ENCODE peak calls at places on chromosomes 2 and 18, in seven cellular contexts. F, H, G, N, E, R and A are unnamed samples.

GRCh38 chr2:38702413-38702812 is 36.5 kb downstream of the GALM start:
- DNase-seq in H (no peak), G (no peak), F (peak), N (no peak), E (peak), R (no peak), A (peak)

GRCh38 chr2:216666461-216667233 is 28.7 kb downstream of the IGFBP5 start:
- DNase-seq in F (peak), E (peak), G (peak), R (peak), H (peak), N (peak), A (no peak)

GRCh38 chr2:99648115-99648850 is 158.5 kb upstream of the REV1 start:
- DNase-seq in F (no peak), H (no peak), N (no peak), R (no peak), G (no peak), E (peak), A (peak)

GRCh38 chr2:132009177-132009873 is 152.4 kb downstream of the ANKRD30BL start:
- DNase-seq in E (no peak), H (no peak), F (no peak), N (no peak), G (no peak), R (no peak), A (no peak)

GRCh38 chr2:30752811-30753210 is 54.4 kb downstream of the CAPN13 start:
- DNase-seq in F (no peak), E (no peak), G (no peak), R (no peak), N (no peak), H (no peak), A (no peak)

GRCh38 chr2:103002954-103003353 is 241.1 kb downstream of the TMEM182 start:
- DNase-seq in F (no peak), E (no peak), H (no peak), N (no peak), R (no peak), G (no peak), A (no peak)

GRCh38 chr2:38323623-38324022 is 53.5 kb downstream of the ATL2 start:
- DNase-seq in N (peak), G (no peak), R (no peak), F (no peak), H (no peak), E (no peak), A (no peak)

GRCh38 chr2:174668075-174668474 is 70.5 kb upstream of the WIPF1 start:
- DNase-seq in H (no peak), G (no peak), F (no peak), R (no peak), E (no peak), N (no peak), A (no peak)

GRCh38 chr2:119158563-119159347 is at the start of gene C1QL2:
- DNase-seq in E (no peak), R (no peak), N (peak), F (no peak), H (peak), G (no peak), A (no peak)
- TF ChIP-seq CTCF in E (no peak), R (no peak), N (no peak), F (no peak), H (peak), G (no peak), A (no peak)

GRCh38 chr18:77763530-77763929 is 513.9 kb downstream of the GALR1 start:
- DNase-seq in H (peak), R (no peak), E (no peak), G (no peak), N (no peak), F (no peak), A (no peak)

GRCh38 chr18:77766421-77766820 is 516.8 kb downstream of the GALR1 start:
- DNase-seq in G (no peak), H (no peak), E (no peak), F (no peak), N (no peak), R (no peak), A (no peak)

GRCh38 chr18:77761332-77761731 is 511.7 kb downstream of the GALR1 start:
- DNase-seq in N (no peak), E (no peak), H (no peak), F (no peak), R (no peak), G (no peak), A (no peak)

GRCh38 chr18:77762632-77763031 is 513.0 kb downstream of the GALR1 start:
- DNase-seq in R (no peak), G (no peak), E (no peak), H (peak), N (no peak), F (no peak), A (no peak)

DNA sequence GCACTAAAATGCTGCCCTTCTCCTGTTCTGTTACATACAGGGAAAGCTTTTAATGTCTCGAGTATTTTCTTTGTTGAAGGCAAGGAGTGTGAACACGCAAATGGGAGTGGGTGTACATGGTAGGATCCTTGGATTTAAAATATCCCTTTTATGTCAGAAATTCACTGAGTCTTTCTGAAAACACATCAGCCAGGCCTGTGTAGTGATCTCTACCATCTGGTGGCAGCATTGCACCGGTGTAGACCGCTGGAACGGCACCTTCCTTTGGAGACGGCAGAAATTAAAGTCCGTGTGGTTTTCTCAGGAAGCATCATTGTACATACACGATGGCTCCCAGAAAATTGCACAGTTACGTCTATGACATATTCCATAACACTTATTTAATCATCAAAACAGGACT is 515.8 kb downstream of the GALR1 start:
- DNase-seq in H (peak), G (no peak), F (no peak), E (no peak), R (no peak), N (peak), A (no peak)
- TF ChIP-seq CTCF in H (peak), G (peak), F (no peak), E (peak), R (no peak), N (peak), A (no peak)

GRCh38 chr18:11761553-11761952 is 72.5 kb downstream of the GNAL start:
- DNase-seq in G (peak), N (no peak), E (no peak), F (no peak), R (no peak), H (peak), A (no peak)
- TF ChIP-seq CTCF in G (peak), N (peak), E (no peak), F (peak), R (peak), H (peak), A (no peak)

GRCh38 chr18:35387367-35387685 is 10.2 kb upstream of the ZNF396 start:
- DNase-seq in R (no peak), F (peak), N (no peak), H (no peak), G (no peak), E (peak), A (no peak)

GRCh38 chr18:35383136-35383535 is 6.0 kb upstream of the ZNF396 start:
- DNase-seq in N (no peak), H (no peak), R (no peak), G (no peak), E (no peak), F (no peak), A (no peak)

GRCh38 chr18:35390956-35391695 is 14.0 kb upstream of the ZNF396 start:
- DNase-seq in R (no peak), G (no peak), H (no peak), E (peak), F (no peak), N (no peak), A (no peak)

GRCh38 chr18:35389095-35389618 is 12.0 kb upstream of the ZNF396 start:
- DNase-seq in R (no peak), N (no peak), G (no peak), H (no peak), E (peak), F (peak), A (peak)

GRCh38 chr18:35386600-35387366 is 9.6 kb upstream of the ZNF396 start:
- DNase-seq in N (peak), G (peak), F (peak), H (peak), E (peak), R (peak), A (peak)
- TF ChIP-seq CTCF in N (peak), G (peak), F (peak), H (peak), E (peak), R (peak), A (peak)

GRCh38 chr18:49041677-49042570 is 91.2 kb upstream of the SMAD7 start:
- DNase-seq in N (no peak), F (peak), E (peak), R (peak), H (peak), G (peak), A (peak)
- TF ChIP-seq CTCF in N (peak), F (peak), E (peak), R (peak), H (peak), G (peak), A (peak)

GRCh38 chr18:6414118-6414722 is 491 bp downstream of the L3MBTL4 start:
- DNase-seq in E (no peak), R (peak), G (peak), N (peak), H (peak), F (no peak), A (no peak)
- TF ChIP-seq CTCF in E (no peak), R (no peak), G (peak), N (no peak), H (peak), F (no peak), A (no peak)

DNA sequence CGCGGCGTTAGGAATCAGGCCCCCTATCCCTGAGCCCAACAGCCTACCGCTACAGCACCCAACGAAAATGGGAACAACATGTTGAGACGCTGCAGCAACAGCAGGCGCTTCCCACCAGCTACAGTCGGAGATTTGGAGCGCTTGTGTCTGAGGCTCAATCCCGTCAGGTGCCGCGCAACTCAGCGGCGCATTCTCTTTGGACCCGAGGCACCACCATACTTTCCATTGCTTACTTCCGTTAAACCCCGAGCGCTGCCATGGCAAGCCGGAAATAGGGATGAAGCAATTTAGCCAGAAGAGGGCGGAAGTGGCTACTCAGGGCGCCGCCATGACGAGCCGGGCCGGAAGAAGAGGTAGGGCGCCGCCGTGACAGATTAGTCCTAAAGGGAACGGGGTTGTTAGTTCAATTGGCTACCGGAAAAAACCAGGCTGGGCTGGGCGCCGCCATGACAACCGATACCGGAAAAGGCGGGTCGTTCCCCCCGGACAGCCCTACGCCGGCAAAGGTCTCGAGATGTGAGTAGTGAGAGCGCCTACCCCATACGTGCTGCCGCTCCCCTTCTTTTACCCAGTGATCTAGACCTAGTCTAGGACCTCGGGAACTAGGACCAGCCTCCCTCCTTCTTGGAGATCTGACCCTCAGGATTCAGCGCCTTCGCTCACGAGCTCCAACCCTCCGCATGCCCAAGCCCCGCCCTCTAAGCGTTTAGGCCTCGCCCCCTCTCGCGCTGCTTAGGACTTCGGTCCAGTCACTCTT is at the start of gene CHCHD5:
- DNase-seq in H (peak), R (peak), F (peak), G (peak), N (peak), E (peak), A (peak)
- TF ChIP-seq CTCF in H (peak), R (no peak), F (no peak), G (no peak), N (no peak), E (no peak), A (no peak)

DNA sequence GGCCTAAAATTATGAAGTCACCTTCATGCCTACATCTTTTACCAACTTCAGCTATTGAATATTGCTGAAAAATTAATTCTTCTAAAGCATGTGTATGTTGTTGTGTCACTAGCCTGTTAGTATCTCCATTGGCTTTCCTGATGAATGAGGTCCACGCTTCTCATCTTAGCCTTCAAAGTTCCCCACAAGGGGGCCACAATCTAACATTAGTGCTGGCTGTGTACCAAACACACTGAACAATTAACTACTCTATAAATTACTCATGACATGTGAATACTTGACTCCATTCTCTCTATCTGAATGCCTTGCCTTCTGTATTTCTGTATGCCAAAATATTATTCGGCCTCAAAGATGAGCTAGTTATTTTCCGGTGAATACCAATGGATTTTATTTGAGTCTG is 208.7 kb upstream of the COL3A1 start:
- DNase-seq in H (peak), N (peak), F (peak), E (no peak), R (peak), G (peak), A (no peak)
- TF ChIP-seq CTCF in H (peak), N (peak), F (peak), E (peak), R (no peak), G (peak), A (peak)

DNA sequence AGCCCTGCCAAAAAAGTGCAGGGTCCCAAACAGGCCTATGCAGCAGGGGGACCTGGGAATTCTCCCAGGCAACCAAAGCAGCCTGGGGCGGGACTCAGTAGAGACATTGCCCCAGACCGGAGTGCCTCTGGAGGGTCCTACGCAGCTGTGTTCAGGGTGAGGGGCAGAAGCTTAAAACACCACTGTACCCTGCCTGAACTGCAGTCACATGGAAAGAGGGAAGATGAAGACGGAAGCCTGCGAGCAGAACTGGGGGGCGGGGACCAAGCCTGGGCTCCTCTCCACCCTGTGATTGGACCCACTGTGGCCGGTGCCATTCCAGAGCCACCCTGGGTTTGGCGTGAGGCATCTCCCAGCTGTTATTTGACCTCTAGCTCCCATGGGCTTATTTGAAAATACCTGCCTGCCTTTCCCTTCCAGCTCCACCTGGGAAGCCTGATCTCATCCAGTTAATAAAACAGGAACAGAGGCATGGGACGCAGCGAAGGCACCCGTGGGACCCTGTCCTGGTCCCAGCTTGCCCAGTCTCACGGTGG is 183.1 kb downstream of the SMAD2 start:
- DNase-seq in E (no peak), G (no peak), R (no peak), N (no peak), H (no peak), F (no peak), A (no peak)
- TF ChIP-seq CTCF in E (no peak), G (no peak), R (no peak), N (no peak), H (no peak), F (no peak), A (no peak)

DNA sequence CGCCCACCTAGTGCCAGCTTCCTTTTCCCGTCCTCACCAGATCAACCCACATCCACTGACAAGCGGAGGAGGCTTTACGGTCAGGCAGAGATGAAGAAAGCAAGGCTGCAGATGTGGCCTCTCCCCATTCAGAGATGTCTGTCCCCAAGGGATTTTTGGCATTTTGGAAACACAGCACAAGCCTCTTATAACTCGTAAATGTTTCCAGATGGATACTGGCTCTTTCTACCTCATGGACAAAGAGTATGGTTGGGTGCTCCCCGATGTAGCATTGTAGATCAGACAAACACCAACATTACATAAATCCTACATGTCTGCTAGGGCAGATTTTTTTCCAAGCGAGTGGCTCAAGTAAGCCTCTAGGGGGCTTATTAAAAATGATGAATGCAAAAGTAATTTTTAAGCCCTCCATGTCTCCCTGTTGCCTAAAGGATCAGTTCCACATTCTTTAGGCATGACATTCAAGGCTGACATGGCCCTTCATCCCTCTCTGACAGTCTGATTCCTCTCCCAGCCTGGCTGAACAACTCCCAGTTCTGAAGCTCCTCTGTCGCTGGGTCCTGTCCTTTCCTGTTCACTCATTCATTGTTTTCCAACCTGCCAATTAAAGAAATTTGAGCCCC is 11.7 kb downstream of the VIT start:
- DNase-seq in R (no peak), F (peak), N (no peak), H (no peak), E (peak), G (no peak), A (peak)
- TF ChIP-seq CTCF in R (no peak), F (peak), N (no peak), H (no peak), E (peak), G (no peak), A (peak)